ENCODE peak calls at places on chromosome X, in seven cellular contexts. O, W, N, J, C, F and B are unnamed samples.

GRCh38 chrX:80021611-80022010 is 7.1 kb downstream of the TBX22 start:
- DNase-seq in O (no peak), W (no peak), N (no peak), J (no peak), C (no peak), F (no peak), B (no peak)

GRCh38 chrX:124791492-124792095 is 445.2 kb downstream of the SH2D1A start:
- DNase-seq in O (no peak), W (no peak), N (no peak), J (no peak), C (no peak), F (no peak), B (no peak)

GRCh38 chrX:9327747-9328145 is 137.1 kb upstream of the TBL1X start:
- DNase-seq in O (no peak), W (no peak), N (no peak), J (peak), C (no peak), F (no peak), B (no peak)

GRCh38 chrX:50618788-50619558 is 148.3 kb upstream of the DGKK start:
- DNase-seq in O (no peak), W (no peak), N (no peak), J (no peak), C (no peak), F (no peak), B (no peak)

GRCh38 chrX:16451331-16451730 is 198.6 kb upstream of the S100G start:
- DNase-seq in O (no peak), W (no peak), N (no peak), J (no peak), C (no peak), F (no peak), B (no peak)

GRCh38 chrX:23790147-23790497 is 7.1 kb downstream of the SAT1 start:
- DNase-seq in O (no peak), W (no peak), N (no peak), J (no peak), C (no peak), F (no peak), B (no peak)

GRCh38 chrX:57821703-57822375 is 88.4 kb downstream of the ZXDA start:
- DNase-seq in O (no peak), W (no peak), N (peak), J (peak), C (peak), F (no peak), B (no peak)

GRCh38 chrX:139213241-139213709 is 317.3 kb upstream of the F9 start:
- DNase-seq in O (no peak), W (no peak), N (peak), J (no peak), C (no peak), F (no peak), B (no peak)

GRCh38 chrX:43835557-43835956 is 46.7 kb downstream of the MAOB start:
- DNase-seq in O (no peak), W (no peak), N (no peak), J (no peak), C (no peak), F (no peak), B (no peak)

GRCh38 chrX:110402091-110402854 is 43.6 kb downstream of the RTL9 start:
- DNase-seq in O (no peak), W (peak), N (no peak), J (no peak), C (no peak), F (no peak), B (no peak)

GRCh38 chrX:110178179-110178865 is 139.6 kb downstream of the AMMECR1 start:
- DNase-seq in O (no peak), W (no peak), N (no peak), J (no peak), C (no peak), F (no peak), B (no peak)

GRCh38 chrX:13252726-13253125 is 67.1 kb downstream of the ATXN3L start:
- DNase-seq in O (no peak), W (no peak), N (no peak), J (no peak), C (no peak), F (no peak), B (no peak)

GRCh38 chrX:114583646-114584433 is at the start of gene HTR2C:
- DNase-seq in O (no peak), W (no peak), N (no peak), J (no peak), C (no peak), F (no peak), B (no peak)

GRCh38 chrX:30161043-30161442 is 54.3 kb upstream of the MAGEB2 start:
- DNase-seq in O (no peak), W (no peak), N (no peak), J (no peak), C (no peak), F (no peak), B (no peak)

GRCh38 chrX:48578661-48579128 is 4.4 kb downstream of the RBM3 start:
- DNase-seq in O (no peak), W (no peak), N (no peak), J (no peak), C (no peak), F (no peak), B (no peak)